ENCODE peak calls at places on chromosome 3, in seven cellular contexts. S is T-helper 17 cell; Z is PC-3; R is natural killer cell; G is activated CD8-positive, alpha-beta T cell treated with anti-CD3 and anti-CD28 coated beads for 36 hours; K is aorta; E is activated CD8-positive, alpha-beta memory T cell treated with anti-CD3 and anti-CD28 coated beads, Interleukin-2, amount 10 ng/mL, durations not matched to agents 7 days and 5 days. P is an unnamed sample.

GRCh38 chr3:29759021-29759359 is 478.1 kb downstream of the RBMS3 start:
- ATAC-seq in S (no peak), G (no peak), E (no peak), R (no peak), Z (no peak), K (peak), P (no peak)

GRCh38 chr3:1183320-1184048 is 90.7 kb downstream of the CNTN6 start:
- ATAC-seq in E (no peak), G (no peak), R (no peak), K (peak), S (no peak), Z (no peak), P (no peak)

GRCh38 chr3:34159613-34160420 is 361.4 kb downstream of the PDCD6IP start:
- ATAC-seq in K (no peak), R (no peak), Z (peak), G (no peak), E (no peak), S (no peak), P (no peak)

GRCh38 chr3:16816048-16816780 is 68.5 kb upstream of the PLCL2 start:
- ATAC-seq in R (no peak), S (no peak), Z (no peak), K (no peak), E (peak), G (peak), P (no peak)

GRCh38 chr3:171295502-171296373 is 164.5 kb downstream of the TNIK start:
- ATAC-seq in R (no peak), E (no peak), Z (no peak), S (no peak), G (peak), K (peak), P (no peak)

GRCh38 chr3:61181874-61182273 is 69.4 kb downstream of the FHIT start:
- ATAC-seq in R (no peak), S (no peak), E (no peak), Z (peak), G (peak), K (no peak), P (peak)

GRCh38 chr3:195284842-195285241 is 13.9 kb upstream of the XXYLT1 start:
- ATAC-seq in R (no peak), K (no peak), S (no peak), Z (no peak), E (no peak), G (no peak), P (no peak)

GRCh38 chr3:48439820-48440589 is at the start of the genes CCDC51 and TMA7:
- ATAC-seq in G (peak), K (peak), E (peak), Z (peak), R (peak), S (peak), P (peak)

GRCh38 chr3:50627407-50628051 is 10.6 kb downstream of the MAPKAPK3 start:
- ATAC-seq in G (peak), S (peak), Z (peak), K (peak), E (peak), R (peak), P (no peak)

GRCh38 chr3:61578667-61579367 is 17.4 kb downstream of the PTPRG start:
- ATAC-seq in R (no peak), E (no peak), K (no peak), Z (no peak), G (no peak), S (no peak), P (no peak)

GRCh38 chr3:13655074-13655913 is 106.4 kb downstream of the FBLN2 start:
- ATAC-seq in R (no peak), G (no peak), Z (peak), E (peak), S (no peak), K (no peak), P (no peak)

GRCh38 chr3:24389108-24390090 is 105.3 kb downstream of the THRB start:
- ATAC-seq in R (no peak), G (no peak), E (no peak), K (peak), S (no peak), Z (no peak), P (no peak)

GRCh38 chr3:153903430-153903829 is 217.8 kb upstream of the ARHGEF26 start:
- ATAC-seq in K (no peak), S (no peak), E (no peak), R (no peak), Z (no peak), G (no peak), P (no peak)

GRCh38 chr3:139105154-139105702 is 60.5 kb upstream of the PRR23C start:
- ATAC-seq in G (no peak), K (no peak), R (no peak), S (no peak), E (no peak), Z (no peak), P (no peak)

GRCh38 chr3:148827585-148827984 is at the start of gene CPB1:
- ATAC-seq in Z (no peak), R (no peak), K (no peak), S (no peak), E (no peak), G (no peak), P (no peak)

GRCh38 chr3:45024601-45025262 is 1.4 kb upstream of the CLEC3B start:
- ATAC-seq in K (no peak), G (no peak), S (no peak), R (no peak), E (no peak), Z (no peak), P (no peak)

GRCh38 chr3:17557749-17558463 is 184.5 kb downstream of the TBC1D5 start:
- ATAC-seq in E (no peak), K (no peak), R (no peak), G (no peak), Z (no peak), S (no peak), P (no peak)

GRCh38 chr3:123275691-123276090 is 73.9 kb downstream of the SEC22A start:
- ATAC-seq in E (peak), S (no peak), R (no peak), G (peak), K (no peak), Z (no peak), P (peak)

GRCh38 chr3:42562047-42562907 is 19.5 kb downstream of the SEC22C start:
- ATAC-seq in E (no peak), R (no peak), G (no peak), S (no peak), K (no peak), Z (no peak), P (no peak)

GRCh38 chr3:172726370-172726769 is 15.5 kb upstream of the NCEH1 start:
- ATAC-seq in G (no peak), E (no peak), R (no peak), K (no peak), S (no peak), Z (no peak), P (no peak)

GRCh38 chr3:14640734-14641133 is 10.8 kb upstream of the CCDC174 start:
- ATAC-seq in K (no peak), E (no peak), S (no peak), R (no peak), G (no peak), Z (peak), P (no peak)

P was measured in stimulated activated memory B cell treated with anti-CD40 and anti-IgM and Interleukin-4, amounts not matched to agents 10 μg/mL and 1 μg/mL and 100 μg/mL, for 72 hours.